ENCODE peak calls at places on chromosome 2, in six cellular contexts. P is GM23248, R is MM.1S, Y is neural progenitor cell, L is GM23338, D is SK-N-SH. O is an unnamed sample.

GRCh38 chr2:30235859-30236535 is 4.7 kb downstream of the LBH start:
- DNase-seq in P (no peak), R (no peak), Y (no peak), L (no peak), D (no peak), O (no peak)

GRCh38 chr2:151781642-151782041 is 46.6 kb downstream of the ARL5A start:
- DNase-seq in P (no peak), R (no peak), Y (no peak), L (no peak), D (no peak), O (no peak)

GRCh38 chr2:238433941-238434845 is 7.5 kb downstream of the ASB1 start:
- DNase-seq in P (peak; percentile 95), R (no peak), Y (no peak), L (no peak), D (no peak), O (peak; percentile 80)

GRCh38 chr2:100745630-100746029 is 74.3 kb upstream of the NPAS2 start:
- DNase-seq in P (no peak), R (no peak), Y (no peak), L (no peak), D (no peak), O (no peak)

GRCh38 chr2:29614295-29614830 is 307.0 kb downstream of the ALK start:
- DNase-seq in P (no peak), R (no peak), Y (no peak), L (no peak), D (no peak), O (no peak)

GRCh38 chr2:9211496-9211895 is 4.9 kb downstream of the ASAP2 start:
- DNase-seq in P (peak; percentile 57), R (no peak), Y (no peak), L (no peak), D (no peak), O (no peak)

GRCh38 chr2:133200684-133201421 is 367.4 kb downstream of the NCKAP5 start:
- DNase-seq in P (peak; percentile 95), R (no peak), Y (no peak), L (no peak), D (no peak), O (peak; percentile 91)

GRCh38 chr2:200635251-200635650 is 49.4 kb downstream of the AOX1 start:
- DNase-seq in P (peak; percentile 63), R (no peak), Y (no peak), L (no peak), D (no peak), O (no peak)

GRCh38 chr2:187956906-187957534 is 334.7 kb upstream of the GULP1 start:
- DNase-seq in P (no peak), R (no peak), Y (no peak), L (no peak), D (no peak), O (no peak)

GRCh38 chr2:161243312-161243711 is 64.9 kb upstream of the PSMD14 start:
- DNase-seq in P (no peak), R (no peak), Y (peak; percentile 31), L (peak; percentile 13), D (no peak), O (no peak)

GRCh38 chr2:179410552-179411356 is 146.1 kb upstream of the SESTD1 start:
- DNase-seq in P (peak; percentile 77), R (peak; percentile 68), Y (peak; percentile 83), L (peak; percentile 89), D (peak; percentile 48), O (peak; percentile 80)

GRCh38 chr2:96536445-96537065 is at the start of gene ARID5A:
- DNase-seq in P (peak; percentile 93), R (peak; percentile 97), Y (peak; percentile 98), L (peak; percentile 97), D (peak; percentile 98), O (peak; percentile 84)

GRCh38 chr2:136653836-136654235 is 111.5 kb upstream of the THSD7B start:
- DNase-seq in P (no peak), R (no peak), Y (no peak), L (no peak), D (no peak), O (no peak)

GRCh38 chr2:130864830-130865229 is 28.1 kb downstream of the ARHGEF4 start:
- DNase-seq in P (peak; percentile 27), R (no peak), Y (no peak), L (no peak), D (no peak), O (peak; percentile 15)

GRCh38 chr2:205695460-205695979 is 13.2 kb downstream of the NRP2 start:
- DNase-seq in P (peak; percentile 78), R (no peak), Y (no peak), L (no peak), D (no peak), O (no peak)

GRCh38 chr2:8803658-8804379 is 33.6 kb downstream of the KIDINS220 start:
- DNase-seq in P (peak; percentile 95), R (no peak), Y (no peak), L (no peak), D (no peak), O (peak; percentile 99)

GRCh38 chr2:11753452-11753885 is 7.0 kb downstream of the LPIN1 start:
- DNase-seq in P (peak; percentile 33), R (peak; percentile 93), Y (no peak), L (no peak), D (peak; percentile 60), O (peak; percentile 45)

GRCh38 chr2:233063269-233063975 is 3.3 kb downstream of the INPP5D start:
- DNase-seq in P (no peak), R (peak; percentile 77), Y (peak; percentile 31), L (peak; percentile 78), D (no peak), O (no peak)

GRCh38 chr2:49033394-49033793 is 120.9 kb downstream of the FSHR start:
- DNase-seq in P (no peak), R (no peak), Y (no peak), L (no peak), D (no peak), O (no peak)

GRCh38 chr2:120509213-120509815 is 163.4 kb downstream of the INHBB start:
- DNase-seq in P (no peak), R (no peak), Y (no peak), L (no peak), D (no peak), O (no peak)

GRCh38 chr2:234102112-234102511 is 51.6 kb downstream of the SPP2 start:
- DNase-seq in P (no peak), R (peak; percentile 32), Y (no peak), L (peak; percentile 12), D (no peak), O (peak; percentile 65)

GRCh38 chr2:240789501-240790369 is 30.3 kb downstream of the KIF1A start:
- DNase-seq in P (no peak), R (no peak), Y (no peak), L (no peak), D (no peak), O (no peak)

GRCh38 chr2:68292108-68292710 is 27.5 kb downstream of the CNRIP1 start:
- DNase-seq in P (peak; percentile 50), R (peak; percentile 65), Y (peak; percentile 52), L (peak; percentile 71), D (peak; percentile 39), O (peak; percentile 71)

GRCh38 chr2:237455764-237456163 is 31.3 kb upstream of the MLPH start:
- DNase-seq in P (no peak), R (no peak), Y (no peak), L (no peak), D (no peak), O (no peak)

GRCh38 chr2:37648316-37649011 is 23.0 kb downstream of the CDC42EP3 start:
- DNase-seq in P (peak; percentile 59), R (no peak), Y (no peak), L (no peak), D (no peak), O (no peak)

GRCh38 chr2:191862371-191862770 is 15.5 kb upstream of the CAVIN2 start:
- DNase-seq in P (peak; percentile 46), R (no peak), Y (no peak), L (no peak), D (no peak), O (peak; percentile 74)

GRCh38 chr2:120520454-120520853 is 174.5 kb downstream of the INHBB start:
- DNase-seq in P (no peak), R (no peak), Y (no peak), L (no peak), D (no peak), O (no peak)

GRCh38 chr2:74806355-74806839 is 27.5 kb upstream of the HK2 start:
- DNase-seq in P (no peak), R (no peak), Y (no peak), L (no peak), D (no peak), O (no peak)

DNA sequence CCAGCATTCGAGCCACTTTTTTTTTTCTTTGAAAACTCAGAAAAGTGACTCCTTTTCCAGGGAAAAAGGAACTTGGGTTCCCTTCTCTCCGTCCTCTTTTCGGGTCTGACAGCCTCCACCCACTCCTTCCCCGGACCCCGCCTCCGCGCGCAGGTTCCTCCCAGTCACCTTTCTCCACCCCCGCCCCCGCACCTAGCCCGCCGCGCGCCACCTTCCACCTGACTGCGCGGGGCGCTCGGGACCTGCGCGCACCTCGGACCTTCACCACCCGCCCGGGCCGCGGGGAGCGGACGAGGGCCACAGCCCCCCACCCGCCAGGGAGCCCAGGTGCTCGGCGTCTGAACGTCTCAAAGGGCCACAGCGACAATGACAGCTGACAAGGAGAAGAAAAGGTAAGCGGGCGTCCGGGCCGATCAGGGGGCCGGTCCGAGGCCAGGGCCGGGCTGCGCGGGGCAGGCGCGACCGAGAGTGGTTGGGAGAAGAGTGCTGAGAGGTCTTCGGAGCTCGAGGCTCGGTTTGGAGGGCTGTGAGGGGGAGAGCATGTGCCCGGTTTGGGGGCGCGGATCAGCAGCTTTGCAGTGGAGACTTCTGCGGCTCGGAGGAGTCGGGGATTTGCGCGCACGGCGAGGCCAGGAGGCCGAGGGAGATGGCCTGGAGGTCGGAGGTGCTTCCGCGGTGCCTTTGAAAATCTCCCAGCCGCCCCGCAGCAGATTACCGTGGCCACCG is 502 bp downstream of the EPAS1 start:
- DNase-seq in P (peak; percentile 53), R (peak; percentile 77), Y (peak; percentile 57), L (peak; percentile 78), D (peak; percentile 79), O (peak; percentile 71)
- TF ChIP-seq EZH2phosphoT487 in P (no peak), R (no peak), Y (peak; percentile 38), L (no peak), D (no peak), O (no peak)

GRCh38 chr2:210459925-210460862 is 16.4 kb downstream of the LANCL1 start:
- DNase-seq in P (no peak), R (no peak), Y (no peak), L (no peak), D (no peak), O (no peak)
- H3K4me1 ChIP-seq in P (peaks cover 8% of the 10 kb centered on the region), R (no peaks in the 10 kb centered on the region), Y (no peaks in the 10 kb centered on the region), L (no peaks in the 10 kb centered on the region), D (peaks cover 11% of the 10 kb centered on the region), O (no peaks in the 10 kb centered on the region)

GRCh38 chr2:73268831-73269685 is 15.2 kb downstream of the FBXO41 start:
- DNase-seq in P (peak; percentile 50), R (peak; percentile 69), Y (peak; percentile 79), L (peak; percentile 92), D (no peak), O (peak; percentile 60)
- TF ChIP-seq EZH2phosphoT487 in P (no peak), R (no peak), Y (peak; percentile 87), L (no peak), D (no peak), O (no peak)

GRCh38 chr2:216414772-216415319 is 2.6 kb downstream of the SMARCAL1 start:
- DNase-seq in P (no peak), R (no peak), Y (no peak), L (no peak), D (no peak), O (no peak)

GRCh38 chr2:216408426-216409315 is 3.6 kb upstream of the SMARCAL1 start:
- DNase-seq in P (no peak), R (no peak), Y (peak; percentile 48), L (peak; percentile 56), D (no peak), O (no peak)

GRCh38 chr2:216410550-216410949 is 1.7 kb upstream of the SMARCAL1 start:
- DNase-seq in P (no peak), R (no peak), Y (no peak), L (no peak), D (no peak), O (no peak)

GRCh38 chr2:216413882-216414281 is 1.6 kb downstream of the SMARCAL1 start:
- DNase-seq in P (peak; percentile 9), R (no peak), Y (no peak), L (no peak), D (no peak), O (no peak)

GRCh38 chr2:216412022-216412999 is at the start of gene SMARCAL1:
- DNase-seq in P (peak; percentile 98), R (peak; percentile 99), Y (peak; percentile 99), L (peak; percentile 99), D (peak; percentile 91), O (peak; percentile 98)
- H3K4me1 ChIP-seq in P (peaks cover 7% of the 10 kb centered on the region), R (no peaks in the 10 kb centered on the region), Y (peaks cover 20% of the 10 kb centered on the region), L (peaks cover 19% of the 10 kb centered on the region), D (peaks cover 5% of the 10 kb centered on the region), O (no peaks in the 10 kb centered on the region)

O was measured in PC-3.